ENCODE peak calls at places on chromosome 9, in five cellular contexts. K, C, U, R and O are unnamed samples.

GRCh38 chr9:128061305-128061704 is 5.8 kb downstream of the NAIF1 start:
- DNase-seq in K (no peak), C (no peak), U (no peak), R (no peak), O (no peak)

GRCh38 chr9:95137587-95138145 is 179.8 kb downstream of the FANCC start:
- DNase-seq in K (no peak), C (no peak), U (no peak), R (no peak), O (no peak)

GRCh38 chr9:113764572-113764971 is 111.5 kb upstream of the ZNF618 start:
- DNase-seq in K (no peak), C (no peak), U (no peak), R (no peak), O (no peak)

GRCh38 chr9:91500509-91501011 is 76.9 kb upstream of the NFIL3 start:
- DNase-seq in K (peak), C (no peak), U (no peak), R (peak), O (no peak)

GRCh38 chr9:86445636-86446035 is 91.4 kb upstream of the TUT7 start:
- DNase-seq in K (no peak), C (no peak), U (no peak), R (no peak), O (no peak)

GRCh38 chr9:102354041-102354440 is 615.6 kb upstream of the GRIN3A start:
- DNase-seq in K (no peak), C (no peak), U (no peak), R (no peak), O (no peak)

GRCh38 chr9:20844916-20845315 is 160.9 kb downstream of the FOCAD start:
- DNase-seq in K (no peak), C (no peak), U (no peak), R (no peak), O (no peak)

GRCh38 chr9:106644661-106645060 is 218.3 kb upstream of the ZNF462 start:
- DNase-seq in K (no peak), C (no peak), U (no peak), R (no peak), O (no peak)

GRCh38 chr9:135330685-135331590 is 148.6 kb upstream of the PPP1R26 start:
- DNase-seq in K (no peak), C (no peak), U (no peak), R (no peak), O (no peak)

GRCh38 chr9:133341369-133342082 is 5.5 kb upstream of the SURF6 start:
- DNase-seq in K (no peak), C (no peak), U (no peak), R (no peak), O (no peak)

GRCh38 chr9:101706261-101706798 is 32.1 kb downstream of the GRIN3A start:
- DNase-seq in K (no peak), C (no peak), U (no peak), R (no peak), O (no peak)

GRCh38 chr9:112558978-112559377 is 72.4 kb downstream of the KIAA1958 start:
- DNase-seq in K (no peak), C (no peak), U (no peak), R (no peak), O (no peak)

GRCh38 chr9:70534058-70534457 is 119.6 kb upstream of the KLF9 start:
- DNase-seq in K (no peak), C (no peak), U (no peak), R (peak), O (no peak)

GRCh38 chr9:131273146-131273545 is 3.2 kb downstream of the FAM78A start:
- DNase-seq in K (no peak), C (no peak), U (no peak), R (no peak), O (no peak)

GRCh38 chr9:18485691-18486090 is 11.7 kb downstream of the ADAMTSL1 start:
- DNase-seq in K (no peak), C (no peak), U (no peak), R (no peak), O (no peak)

GRCh38 chr9:76379494-76379893 is 14.7 kb downstream of the RFK start:
- DNase-seq in K (no peak), C (no peak), U (no peak), R (no peak), O (no peak)

GRCh38 chr9:130182090-130182909 is 10.1 kb downstream of the NCS1 start:
- DNase-seq in K (no peak), C (no peak), U (no peak), R (no peak), O (no peak)

GRCh38 chr9:32589083-32589713 is 16.2 kb upstream of the NDUFB6 start:
- DNase-seq in K (peak), C (peak), U (no peak), R (peak), O (no peak)